ENCODE peak calls at places on chromosomes 3 and 15, in four cellular contexts. A, G, X and L are unnamed samples.
A peak's percentile ranks its signal among the peaks of the same experiment; 100 is the strongest.

GRCh38 chr3:12465151-12465795 is 19.0 kb upstream of the TSEN2 start:
- DNase-seq in A (no peak), G (no peak), X (no peak), L (no peak)

GRCh38 chr15:73870700-73871408 is 2.5 kb upstream of the TBC1D21 start:
- DNase-seq in G (no peak), X (no peak), A (peak; percentile 67), L (no peak)

GRCh38 chr3:72380711-72381508 is 467.3 kb downstream of the SHQ1 start:
- DNase-seq in X (no peak), G (no peak), A (no peak), L (no peak)

GRCh38 chr3:63442918-63443317 is 164.8 kb downstream of the SYNPR start:
- DNase-seq in A (no peak), G (no peak), X (no peak), L (no peak)

GRCh38 chr3:110027446-110027845 is 690.1 kb upstream of the DPPA4 start:
- DNase-seq in A (no peak), X (peak; percentile 8), G (no peak), L (no peak)

GRCh38 chr15:85620321-85621044 is 174.2 kb downstream of the KLHL25 start:
- DNase-seq in G (no peak), X (no peak), A (no peak), L (no peak)

GRCh38 chr3:112038863-112039262 is 4.3 kb downstream of the TMPRSS7 start:
- DNase-seq in A (no peak), G (no peak), X (no peak), L (no peak)

GRCh38 chr3:128280466-128281455 is 127.5 kb downstream of the EEFSEC start:
- DNase-seq in X (no peak), A (no peak), G (no peak), L (no peak)

GRCh38 chr3:146646251-146646650 is 41.1 kb upstream of the PLSCR5 start:
- DNase-seq in G (no peak), X (no peak), A (no peak), L (no peak)

GRCh38 chr15:50797926-50798325 is 32.4 kb upstream of the SPPL2A start:
- DNase-seq in G (no peak), A (no peak), X (no peak), L (no peak)

GRCh38 chr15:87781959-87782625 is 474.4 kb downstream of the NTRK3 start:
- DNase-seq in G (no peak), A (no peak), X (no peak), L (no peak)

GRCh38 chr15:87477759-87478687 is 778.5 kb downstream of the NTRK3 start:
- DNase-seq in X (no peak), G (no peak), A (peak; percentile 14), L (no peak)

GRCh38 chr15:32683231-32683630 is 34.6 kb upstream of the GREM1 start:
- DNase-seq in G (no peak), X (no peak), A (no peak), L (no peak)

GRCh38 chr15:62989366-62990055 is 53.0 kb upstream of the TPM1 start:
- DNase-seq in X (no peak), G (no peak), A (no peak), L (no peak)

GRCh38 chr3:101940521-101940992 is 91.2 kb downstream of the NFKBIZ start:
- DNase-seq in X (no peak), A (peak; percentile 65), G (no peak), L (no peak)

GRCh38 chr3:38805765-38806386 is 10.1 kb downstream of the SCN10A start:
- DNase-seq in X (peak; percentile 46), G (peak; percentile 60), A (peak; percentile 87), L (no peak)

GRCh38 chr15:70098461-70099166 is 897 bp upstream of the TLE3 start:
- DNase-seq in A (peak; percentile 52), X (peak; percentile 27), G (peak; percentile 86), L (no peak)

GRCh38 chr3:101867521-101867920 is 18.2 kb downstream of the NFKBIZ start:
- DNase-seq in A (peak; percentile 8), G (no peak), X (no peak), L (no peak)

GRCh38 chr15:64895285-64896065 is 16.2 kb upstream of the ANKDD1A start:
- DNase-seq in G (no peak), A (peak; percentile 28), X (no peak), L (no peak)

GRCh38 chr3:171347017-171347979 is 112.9 kb downstream of the TNIK start:
- DNase-seq in G (no peak), X (no peak), A (peak; percentile 45), L (no peak)

GRCh38 chr3:176554791-176555330 is 642.4 kb downstream of the TBL1XR1 start:
- DNase-seq in G (no peak), X (no peak), A (no peak), L (no peak)

GRCh38 chr3:51522273-51522981 is 16.1 kb upstream of the RAD54L2 start:
- DNase-seq in A (no peak), G (no peak), X (no peak), L (no peak)

GRCh38 chr3:180277036-180277435 is 240.3 kb upstream of the PEX5L start:
- DNase-seq in G (peak; percentile 4), X (no peak), A (no peak), L (peak; percentile 8)

GRCh38 chr3:16697437-16698258 is 92.4 kb upstream of the DAZL start:
- DNase-seq in G (no peak), X (no peak), A (no peak), L (no peak)

GRCh38 chr3:184827572-184827971 is 15.6 kb downstream of the VPS8 start:
- DNase-seq in G (no peak), A (peak; percentile 9), X (no peak), L (no peak)

GRCh38 chr3:109188726-109189125 is 52.2 kb downstream of the C3orf85 start:
- DNase-seq in A (no peak), X (no peak), G (no peak), L (no peak)

GRCh38 chr15:84852212-84852611 is 32.2 kb upstream of the SLC28A1 start:
- DNase-seq in A (no peak), X (no peak), G (no peak), L (no peak)

GRCh38 chr3:141661229-141662196 is 76.6 kb upstream of the RNF7 start:
- DNase-seq in G (no peak), A (no peak), X (no peak), L (no peak)

GRCh38 chr3:12193485-12194165 is 34.9 kb upstream of the TIMP4 start:
- DNase-seq in G (peak; percentile 52), A (peak; percentile 49), X (peak; percentile 90), L (peak; percentile 86)

GRCh38 chr3:146091397-146091796 is 69.6 kb downstream of the PLOD2 start:
- DNase-seq in X (no peak), G (no peak), A (no peak), L (no peak)

GRCh38 chr3:30750967-30751366 is 143.5 kb downstream of the GADL1 start:
- DNase-seq in A (no peak), G (no peak), X (no peak), L (no peak)

GRCh38 chr3:117036259-117036799 is 326.8 kb downstream of the TUSC7 start:
- DNase-seq in X (no peak), G (no peak), A (no peak), L (no peak)

GRCh38 chr3:28835751-28836150 is 445.1 kb upstream of the RBMS3 start:
- DNase-seq in G (no peak), X (no peak), A (no peak), L (no peak)

GRCh38 chr3:52848617-52849016 is 13.8 kb upstream of the MUSTN1 start:
- DNase-seq in X (no peak), G (no peak), A (peak; percentile 37), L (no peak)

GRCh38 chr3:112472676-112473075 is 26.6 kb downstream of the BTLA start:
- DNase-seq in G (no peak), X (no peak), A (no peak), L (no peak)

GRCh38 chr3:100103558-100104441 is 10.5 kb downstream of the FILIP1L start:
- DNase-seq in A (no peak), X (no peak), G (peak; percentile 20), L (no peak)
- TF ChIP-seq SIN3A in A (no peak), X (no peak), G (no peak), L (no peak)

GRCh38 chr3:148582126-148582525 is 115.6 kb upstream of the AGTR1 start:
- DNase-seq in X (no peak), A (no peak), G (no peak), L (no peak)
- TF ChIP-seq TCF7L2 in X (no peak), A (no peak), G (no peak), L (no peak)

DNA sequence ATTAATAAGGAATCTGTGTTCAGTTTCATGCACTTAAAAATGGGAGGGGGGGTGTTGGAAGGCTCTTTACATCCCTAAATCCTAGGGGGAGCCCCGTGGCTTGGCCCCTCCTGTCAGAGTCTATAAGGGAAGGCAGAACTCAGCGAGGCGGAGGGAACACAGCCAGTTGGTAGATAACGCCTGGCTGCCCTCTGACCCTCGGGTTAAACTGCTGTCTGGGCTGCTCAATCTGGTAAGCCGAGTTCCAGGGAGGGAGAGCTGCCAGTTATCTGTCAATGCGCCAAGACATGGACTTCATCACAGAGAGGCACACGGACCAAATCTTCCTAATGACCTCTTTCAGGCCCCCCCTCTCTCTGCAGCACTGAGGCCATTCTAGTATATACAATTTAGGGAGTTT is 348.8 kb downstream of the MCTP2 start:
- DNase-seq in A (no peak), X (no peak), G (no peak), L (no peak)
- TF ChIP-seq SIN3A in A (no peak), X (no peak), G (no peak), L (no peak)

GRCh38 chr3:48738926-48739616 is 22.1 kb upstream of the IP6K2 start:
- DNase-seq in X (no peak), A (no peak), G (no peak), L (no peak)
- TF ChIP-seq TCF7L2 in X (no peak), A (no peak), G (no peak), L (no peak)